ENCODE peak calls at places on chromosomes 7 and 10, in seven cellular contexts. One of them, this sample, is unnamed.

GRCh38 chr10:665579-666091 is 23.8 kb downstream of the DIP2C start:
- DNase-seq in activated T-cell treated with anti-CD3 and anti-CD28 coated beads for 1 hour: no peak
- DNase-seq in GM23338: no peak
- DNase-seq in stomach: no peak
- DNase-seq in SK-N-SH: no peak
- DNase-seq in head of caudate nucleus: no peak
- DNase-seq in epithelial cell of esophagus: no peak
- DNase-seq in this sample: no peak

GRCh38 chr7:28408105-28408973 is 4.0 kb upstream of the CREB5 start:
- DNase-seq in GM23338: peak
- DNase-seq in activated T-cell treated with anti-CD3 and anti-CD28 coated beads for 1 hour: no peak
- DNase-seq in epithelial cell of esophagus: peak
- DNase-seq in SK-N-SH: peak
- DNase-seq in head of caudate nucleus: peak
- DNase-seq in stomach: no peak
- DNase-seq in this sample: no peak

GRCh38 chr7:136865236-136865635 is 3.2 kb upstream of the CHRM2 start:
- DNase-seq in SK-N-SH: no peak
- DNase-seq in head of caudate nucleus: no peak
- DNase-seq in activated T-cell treated with anti-CD3 and anti-CD28 coated beads for 1 hour: no peak
- DNase-seq in stomach: no peak
- DNase-seq in GM23338: no peak
- DNase-seq in epithelial cell of esophagus: no peak
- DNase-seq in this sample: no peak

GRCh38 chr10:75733135-75733890 is 301.9 kb downstream of the LRMDA start:
- DNase-seq in epithelial cell of esophagus: no peak
- DNase-seq in stomach: no peak
- DNase-seq in GM23338: no peak
- DNase-seq in SK-N-SH: no peak
- DNase-seq in head of caudate nucleus: no peak
- DNase-seq in activated T-cell treated with anti-CD3 and anti-CD28 coated beads for 1 hour: no peak
- DNase-seq in this sample: no peak

GRCh38 chr10:102777696-102778530 is 34.2 kb downstream of the WBP1L start:
- DNase-seq in GM23338: peak
- DNase-seq in epithelial cell of esophagus: no peak
- DNase-seq in activated T-cell treated with anti-CD3 and anti-CD28 coated beads for 1 hour: no peak
- DNase-seq in head of caudate nucleus: no peak
- DNase-seq in stomach: no peak
- DNase-seq in SK-N-SH: no peak
- DNase-seq in this sample: no peak

GRCh38 chr10:109966961-109967738 is 40.6 kb upstream of the ADD3 start:
- DNase-seq in SK-N-SH: peak
- DNase-seq in activated T-cell treated with anti-CD3 and anti-CD28 coated beads for 1 hour: no peak
- DNase-seq in GM23338: peak
- DNase-seq in head of caudate nucleus: no peak
- DNase-seq in stomach: no peak
- DNase-seq in epithelial cell of esophagus: no peak
- DNase-seq in this sample: peak

GRCh38 chr7:42262907-42263466 is 26.0 kb upstream of the GLI3 start:
- DNase-seq in stomach: no peak
- DNase-seq in activated T-cell treated with anti-CD3 and anti-CD28 coated beads for 1 hour: no peak
- DNase-seq in epithelial cell of esophagus: peak
- DNase-seq in GM23338: peak
- DNase-seq in head of caudate nucleus: no peak
- DNase-seq in SK-N-SH: no peak
- DNase-seq in this sample: no peak

GRCh38 chr10:118960166-118961090 is 69.1 kb upstream of the NANOS1 start:
- DNase-seq in head of caudate nucleus: no peak
- DNase-seq in activated T-cell treated with anti-CD3 and anti-CD28 coated beads for 1 hour: no peak
- DNase-seq in stomach: no peak
- DNase-seq in epithelial cell of esophagus: peak
- DNase-seq in GM23338: no peak
- DNase-seq in SK-N-SH: no peak
- DNase-seq in this sample: peak

GRCh38 chr7:105015631-105015965 is 1.6 kb downstream of the KMT2E start:
- DNase-seq in SK-N-SH: peak
- DNase-seq in activated T-cell treated with anti-CD3 and anti-CD28 coated beads for 1 hour: no peak
- DNase-seq in GM23338: peak
- DNase-seq in epithelial cell of esophagus: peak
- DNase-seq in head of caudate nucleus: peak
- DNase-seq in stomach: peak
- DNase-seq in this sample: no peak

GRCh38 chr10:93873427-93874115 is 20.2 kb upstream of the SLC35G1 start:
- DNase-seq in activated T-cell treated with anti-CD3 and anti-CD28 coated beads for 1 hour: no peak
- DNase-seq in stomach: no peak
- DNase-seq in epithelial cell of esophagus: peak
- DNase-seq in head of caudate nucleus: no peak
- DNase-seq in SK-N-SH: no peak
- DNase-seq in GM23338: peak
- DNase-seq in this sample: no peak

GRCh38 chr10:53111529-53111928 is 338.9 kb upstream of the MBL2 start:
- DNase-seq in GM23338: no peak
- DNase-seq in head of caudate nucleus: no peak
- DNase-seq in activated T-cell treated with anti-CD3 and anti-CD28 coated beads for 1 hour: no peak
- DNase-seq in SK-N-SH: no peak
- DNase-seq in stomach: no peak
- DNase-seq in epithelial cell of esophagus: peak
- DNase-seq in this sample: no peak

GRCh38 chr7:31933481-31933880 is 136.7 kb downstream of the PDE1C start:
- DNase-seq in stomach: no peak
- DNase-seq in epithelial cell of esophagus: peak
- DNase-seq in activated T-cell treated with anti-CD3 and anti-CD28 coated beads for 1 hour: no peak
- DNase-seq in SK-N-SH: no peak
- DNase-seq in head of caudate nucleus: no peak
- DNase-seq in GM23338: no peak
- DNase-seq in this sample: no peak

GRCh38 chr7:100825760-100826545 is 1.4 kb downstream of the EPHB4 start:
- DNase-seq in epithelial cell of esophagus: peak
- DNase-seq in activated T-cell treated with anti-CD3 and anti-CD28 coated beads for 1 hour: no peak
- DNase-seq in head of caudate nucleus: no peak
- DNase-seq in SK-N-SH: peak
- DNase-seq in GM23338: peak
- DNase-seq in stomach: no peak
- DNase-seq in this sample: no peak

GRCh38 chr10:70619271-70620019 is 16.9 kb upstream of the PRF1 start:
- DNase-seq in head of caudate nucleus: no peak
- DNase-seq in epithelial cell of esophagus: peak
- DNase-seq in SK-N-SH: no peak
- DNase-seq in activated T-cell treated with anti-CD3 and anti-CD28 coated beads for 1 hour: no peak
- DNase-seq in GM23338: peak
- DNase-seq in stomach: no peak
- DNase-seq in this sample: no peak

GRCh38 chr10:69879628-69880257 is 78.0 kb downstream of the COL13A1 start:
- DNase-seq in activated T-cell treated with anti-CD3 and anti-CD28 coated beads for 1 hour: no peak
- DNase-seq in epithelial cell of esophagus: no peak
- DNase-seq in stomach: no peak
- DNase-seq in SK-N-SH: no peak
- DNase-seq in head of caudate nucleus: no peak
- DNase-seq in GM23338: no peak
- DNase-seq in this sample: no peak

GRCh38 chr7:21365866-21366624 is 61.8 kb upstream of the SP4 start:
- DNase-seq in head of caudate nucleus: no peak
- DNase-seq in activated T-cell treated with anti-CD3 and anti-CD28 coated beads for 1 hour: no peak
- DNase-seq in epithelial cell of esophagus: peak
- DNase-seq in SK-N-SH: no peak
- DNase-seq in stomach: peak
- DNase-seq in GM23338: no peak
- DNase-seq in this sample: no peak

GRCh38 chr7:157635148-157635500 is 298.3 kb downstream of the DNAJB6 start:
- DNase-seq in activated T-cell treated with anti-CD3 and anti-CD28 coated beads for 1 hour: no peak
- DNase-seq in epithelial cell of esophagus: no peak
- DNase-seq in SK-N-SH: no peak
- DNase-seq in head of caudate nucleus: no peak
- DNase-seq in GM23338: no peak
- DNase-seq in stomach: no peak
- DNase-seq in this sample: no peak

GRCh38 chr10:114915294-114915693 is 22.7 kb upstream of the TRUB1 start:
- DNase-seq in SK-N-SH: no peak
- DNase-seq in stomach: no peak
- DNase-seq in epithelial cell of esophagus: no peak
- DNase-seq in head of caudate nucleus: no peak
- DNase-seq in activated T-cell treated with anti-CD3 and anti-CD28 coated beads for 1 hour: no peak
- DNase-seq in GM23338: no peak
- DNase-seq in this sample: no peak

GRCh38 chr7:37833107-37833817 is 15.1 kb upstream of the NME8 start:
- DNase-seq in stomach: no peak
- DNase-seq in activated T-cell treated with anti-CD3 and anti-CD28 coated beads for 1 hour: no peak
- DNase-seq in SK-N-SH: peak
- DNase-seq in epithelial cell of esophagus: peak
- DNase-seq in head of caudate nucleus: peak
- DNase-seq in GM23338: peak
- DNase-seq in this sample: no peak

GRCh38 chr7:48090095-48090805 is 1.2 kb downstream of the UPP1 start:
- DNase-seq in stomach: no peak
- DNase-seq in head of caudate nucleus: no peak
- DNase-seq in epithelial cell of esophagus: no peak
- DNase-seq in activated T-cell treated with anti-CD3 and anti-CD28 coated beads for 1 hour: no peak
- DNase-seq in SK-N-SH: no peak
- DNase-seq in GM23338: peak
- DNase-seq in this sample: no peak

GRCh38 chr10:12445701-12446334 is 96.5 kb downstream of the CAMK1D start:
- DNase-seq in SK-N-SH: no peak
- DNase-seq in activated T-cell treated with anti-CD3 and anti-CD28 coated beads for 1 hour: no peak
- DNase-seq in head of caudate nucleus: no peak
- DNase-seq in GM23338: no peak
- DNase-seq in epithelial cell of esophagus: peak
- DNase-seq in stomach: no peak
- DNase-seq in this sample: no peak

GRCh38 chr10:119131512-119132240 is 27.8 kb downstream of the DENND10 start:
- DNase-seq in head of caudate nucleus: no peak
- DNase-seq in SK-N-SH: no peak
- DNase-seq in activated T-cell treated with anti-CD3 and anti-CD28 coated beads for 1 hour: no peak
- DNase-seq in stomach: no peak
- DNase-seq in GM23338: no peak
- DNase-seq in epithelial cell of esophagus: no peak
- DNase-seq in this sample: no peak

GRCh38 chr10:111440501-111440900 is 363.7 kb downstream of the ADRA2A start:
- DNase-seq in epithelial cell of esophagus: no peak
- DNase-seq in GM23338: no peak
- DNase-seq in activated T-cell treated with anti-CD3 and anti-CD28 coated beads for 1 hour: no peak
- DNase-seq in SK-N-SH: peak
- DNase-seq in head of caudate nucleus: no peak
- DNase-seq in stomach: no peak
- DNase-seq in this sample: no peak

GRCh38 chr10:63105811-63106755 is 27.0 kb upstream of the NRBF2 start:
- DNase-seq in GM23338: peak
- DNase-seq in stomach: no peak
- DNase-seq in SK-N-SH: no peak
- DNase-seq in head of caudate nucleus: peak
- DNase-seq in epithelial cell of esophagus: peak
- DNase-seq in activated T-cell treated with anti-CD3 and anti-CD28 coated beads for 1 hour: no peak
- DNase-seq in this sample: peak

GRCh38 chr10:60767424-60767823 is 10.9 kb upstream of the CDK1 start:
- DNase-seq in epithelial cell of esophagus: peak
- DNase-seq in stomach: no peak
- DNase-seq in activated T-cell treated with anti-CD3 and anti-CD28 coated beads for 1 hour: no peak
- DNase-seq in GM23338: no peak
- DNase-seq in head of caudate nucleus: no peak
- DNase-seq in SK-N-SH: no peak
- DNase-seq in this sample: no peak

GRCh38 chr10:62352356-62352963 is 21.7 kb upstream of the ZNF365 start:
- DNase-seq in epithelial cell of esophagus: peak
- DNase-seq in stomach: no peak
- DNase-seq in GM23338: no peak
- DNase-seq in activated T-cell treated with anti-CD3 and anti-CD28 coated beads for 1 hour: no peak
- DNase-seq in SK-N-SH: no peak
- DNase-seq in head of caudate nucleus: no peak
- DNase-seq in this sample: no peak

GRCh38 chr7:149005427-149006344 is 22.6 kb downstream of the PDIA4 start:
- DNase-seq in GM23338: peak
- DNase-seq in activated T-cell treated with anti-CD3 and anti-CD28 coated beads for 1 hour: peak
- DNase-seq in SK-N-SH: peak
- DNase-seq in stomach: peak
- DNase-seq in epithelial cell of esophagus: peak
- DNase-seq in head of caudate nucleus: peak
- DNase-seq in this sample: peak

GRCh38 chr7:157558061-157558460 is 221.3 kb downstream of the DNAJB6 start:
- DNase-seq in stomach: no peak
- DNase-seq in activated T-cell treated with anti-CD3 and anti-CD28 coated beads for 1 hour: no peak
- DNase-seq in head of caudate nucleus: peak
- DNase-seq in SK-N-SH: no peak
- DNase-seq in GM23338: no peak
- DNase-seq in epithelial cell of esophagus: no peak
- DNase-seq in this sample: no peak

GRCh38 chr7:75798770-75799169 is 14.8 kb downstream of the CCL24 start:
- DNase-seq in SK-N-SH: no peak
- DNase-seq in stomach: no peak
- DNase-seq in epithelial cell of esophagus: no peak
- DNase-seq in GM23338: no peak
- DNase-seq in head of caudate nucleus: no peak
- DNase-seq in activated T-cell treated with anti-CD3 and anti-CD28 coated beads for 1 hour: no peak
- DNase-seq in this sample: no peak

GRCh38 chr10:124595143-124595883 is 133.7 kb downstream of the LHPP start:
- DNase-seq in head of caudate nucleus: no peak
- DNase-seq in epithelial cell of esophagus: no peak
- DNase-seq in activated T-cell treated with anti-CD3 and anti-CD28 coated beads for 1 hour: no peak
- DNase-seq in stomach: no peak
- DNase-seq in SK-N-SH: no peak
- DNase-seq in GM23338: no peak
- DNase-seq in this sample: no peak

GRCh38 chr7:104299323-104299722 is 29.1 kb upstream of the LHFPL3 start:
- DNase-seq in stomach: no peak
- DNase-seq in SK-N-SH: no peak
- DNase-seq in activated T-cell treated with anti-CD3 and anti-CD28 coated beads for 1 hour: no peak
- DNase-seq in GM23338: no peak
- DNase-seq in epithelial cell of esophagus: no peak
- DNase-seq in head of caudate nucleus: no peak
- DNase-seq in this sample: no peak

This sample was measured in left lobe of liver.